ENCODE peak calls at places on chromosomes 12 and 14, in five cellular contexts. T is IMR-90, A is kidney, C is endodermal cell, B is adipocyte. D is an unnamed sample.

GRCh38 chr12:52009081-52009751 is 2.5 kb downstream of the TAMALIN start:
- DNase-seq in T (no peak), A (peak; percentile 47), C (peak; percentile 64), B (no peak), D (no peak)

GRCh38 chr12:98828802-98829600 is 183.9 kb downstream of the APAF1 start:
- DNase-seq in T (no peak), A (no peak), C (no peak), B (peak; percentile 10), D (no peak)

GRCh38 chr14:24816929-24817637 is 183.1 kb upstream of the GZMB start:
- DNase-seq in T (no peak), A (no peak), C (no peak), B (no peak), D (no peak)

GRCh38 chr14:93527076-93527692 is 96.4 kb downstream of the UNC79 start:
- DNase-seq in T (no peak), A (no peak), C (no peak), B (no peak), D (no peak)

GRCh38 chr14:89858084-89858483 is 96.4 kb downstream of the EFCAB11 start:
- DNase-seq in T (no peak), A (no peak), C (no peak), B (no peak), D (no peak)

GRCh38 chr12:69065804-69066203 is 132.8 kb upstream of the CPM start:
- DNase-seq in T (peak; percentile 38), A (no peak), C (no peak), B (no peak), D (no peak)

GRCh38 chr12:124744659-124745467 is 118.8 kb downstream of the SCARB1 start:
- DNase-seq in T (no peak), A (no peak), C (peak; percentile 90), B (peak; percentile 17), D (no peak)

GRCh38 chr12:124928095-124928911 is 13.9 kb upstream of the UBC start:
- DNase-seq in T (peak; percentile 91), A (peak; percentile 96), C (no peak), B (peak; percentile 22), D (no peak)

GRCh38 chr14:99270491-99271287 is 1.3 kb downstream of the BCL11B start:
- DNase-seq in T (no peak), A (peak; percentile 78), C (peak; percentile 86), B (peak; percentile 32), D (no peak)

GRCh38 chr12:14774944-14775651 is 28.2 kb downstream of the WBP11 start:
- DNase-seq in T (peak; percentile 65), A (peak; percentile 84), C (no peak), B (peak; percentile 80), D (no peak)

GRCh38 chr12:123010681-123011080 is 30.2 kb downstream of the ARL6IP4 start:
- DNase-seq in T (no peak), A (no peak), C (no peak), B (no peak), D (no peak)

GRCh38 chr12:113174461-113175384 is 10.6 kb downstream of the DDX54 start:
- DNase-seq in T (peak; percentile 52), A (peak; percentile 82), C (peak; percentile 97), B (peak; percentile 89), D (no peak)

GRCh38 chr12:132555686-132556085 is 54.7 kb downstream of the LRCOL1 start:
- DNase-seq in T (no peak), A (no peak), C (no peak), B (no peak), D (no peak)

GRCh38 chr14:104870368-104871144 is 5.5 kb downstream of the CEP170B start:
- DNase-seq in T (no peak), A (peak; percentile 63), C (peak; percentile 84), B (no peak), D (no peak)

GRCh38 chr12:107760207-107760816 is 625 bp downstream of the PRDM4 start:
- DNase-seq in T (peak; percentile 12), A (peak; percentile 78), C (peak; percentile 82), B (peak; percentile 52), D (no peak)

GRCh38 chr14:89256273-89256672 is 160.8 kb downstream of the FOXN3 start:
- DNase-seq in T (no peak), A (no peak), C (no peak), B (no peak), D (no peak)

GRCh38 chr12:24034160-24034559 is 84.7 kb upstream of the SOX5 start:
- DNase-seq in T (peak; percentile 11), A (no peak), C (no peak), B (no peak), D (no peak)

GRCh38 chr12:100840748-100841147 is 46.2 kb downstream of the ANO4 start:
- DNase-seq in T (no peak), A (no peak), C (no peak), B (no peak), D (no peak)

GRCh38 chr12:39990122-39991101 is 115.5 kb downstream of the SLC2A13 start:
- DNase-seq in T (peak; percentile 32), A (peak; percentile 63), C (peak; percentile 80), B (peak; percentile 81), D (no peak)

GRCh38 chr12:102408487-102409297 is 71.7 kb downstream of the IGF1 start:
- DNase-seq in T (no peak), A (no peak), C (no peak), B (no peak), D (no peak)

DNA sequence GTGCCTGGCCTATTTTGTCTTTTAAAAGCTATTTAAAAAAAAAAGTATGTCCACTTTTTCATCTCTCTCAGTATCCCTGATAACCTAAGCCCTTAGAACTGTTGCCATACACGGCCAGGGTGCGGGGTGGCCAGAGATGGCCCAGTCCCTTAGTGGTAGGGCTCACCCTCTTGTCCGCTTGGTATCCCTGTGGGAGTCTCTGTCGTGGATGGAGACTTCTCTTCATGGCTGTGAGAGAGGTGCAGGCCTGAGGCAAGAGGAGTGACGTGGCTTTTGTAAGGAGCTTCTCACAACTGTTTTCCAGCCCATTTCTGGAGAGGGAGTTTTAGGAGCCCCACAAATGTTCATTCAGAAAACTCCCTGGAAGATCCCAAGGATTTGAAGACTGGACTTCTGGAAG is 26.8 kb downstream of the XRCC3 start:
- DNase-seq in T (no peak), A (no peak), C (no peak), B (no peak), D (no peak)
- H3K9ac ChIP-seq in T (no peak overlapping the region), A (no peak overlapping the region), C (no peak overlapping the region), B (peak overlapping the region; percentile 9), D (no peak overlapping the region)

DNA sequence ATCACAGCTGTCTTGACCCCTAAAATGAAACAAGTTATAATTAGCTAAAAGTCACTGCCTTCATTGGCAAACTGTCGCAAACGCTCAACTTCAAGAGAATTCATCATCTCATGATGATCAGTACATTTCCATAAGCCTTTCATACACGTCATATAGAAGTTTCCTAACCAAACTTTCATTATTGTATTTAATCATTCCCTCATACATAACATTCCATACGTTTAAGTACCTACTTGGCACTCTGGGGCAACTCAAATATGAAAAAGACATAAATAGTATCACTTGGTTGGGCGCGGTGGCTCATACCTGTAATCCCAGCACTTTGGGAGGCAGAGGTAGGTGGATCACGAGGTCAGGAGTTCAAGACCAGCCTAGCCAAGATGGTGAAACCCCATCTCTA is 12.4 kb upstream of the PPP2R5E start:
- DNase-seq in T (no peak), A (no peak), C (no peak), B (no peak), D (no peak)
- H3K9ac ChIP-seq in T (no peak overlapping the region), A (no peak overlapping the region), C (no peak overlapping the region), B (no peak overlapping the region), D (no peak overlapping the region)

GRCh38 chr14:71362282-71362681 is 455.0 kb downstream of the PCNX1 start:
- DNase-seq in T (no peak), A (no peak), C (no peak), B (no peak), D (no peak)

GRCh38 chr14:71361874-71362273 is 454.6 kb downstream of the PCNX1 start:
- DNase-seq in T (no peak), A (no peak), C (no peak), B (no peak), D (no peak)

GRCh38 chr14:71359823-71360222 is 452.6 kb downstream of the PCNX1 start:
- DNase-seq in T (no peak), A (no peak), C (no peak), B (no peak), D (no peak)

GRCh38 chr14:71362920-71363584 is 455.8 kb downstream of the PCNX1 start:
- DNase-seq in T (peak; percentile 73), A (no peak), C (no peak), B (peak; percentile 79), D (no peak)

GRCh38 chr14:71361335-71361734 is 454.1 kb downstream of the PCNX1 start:
- DNase-seq in T (peak; percentile 57), A (no peak), C (no peak), B (peak; percentile 41), D (no peak)
- H3K9ac ChIP-seq in T (no peak overlapping the region), A (no peak overlapping the region), C (no peak overlapping the region), B (no peak overlapping the region), D (no peak overlapping the region)

GRCh38 chr12:93377252-93377542 is 528 bp upstream of the NUDT4 start:
- DNase-seq in T (no peak), A (no peak), C (no peak), B (no peak), D (no peak)

GRCh38 chr12:93379432-93380308 is 1.9 kb downstream of the NUDT4 start:
- DNase-seq in T (peak; percentile 14), A (no peak), C (no peak), B (peak; percentile 49), D (no peak)

GRCh38 chr12:93381183-93381975 is 3.7 kb downstream of the NUDT4 start:
- DNase-seq in T (no peak), A (no peak), C (no peak), B (peak; percentile 45), D (no peak)

GRCh38 chr12:93378373-93379310 is 917 bp downstream of the NUDT4 start:
- DNase-seq in T (peak; percentile 72), A (peak; percentile 82), C (peak; percentile 83), B (peak; percentile 82), D (no peak)

GRCh38 chr12:93380480-93381121 is 2.9 kb downstream of the NUDT4 start:
- DNase-seq in T (peak; percentile 70), A (no peak), C (no peak), B (peak; percentile 63), D (no peak)
- H3K9ac ChIP-seq in T (peak overlapping the region; percentile 99), A (peak overlapping the region; percentile 80), C (peak overlapping the region; percentile 99), B (peak overlapping the region; percentile 96), D (no peak overlapping the region)

GRCh38 chr12:53044052-53044581 is 5.7 kb upstream of the TNS2 start:
- DNase-seq in T (no peak), A (no peak), C (peak; percentile 77), B (no peak), D (no peak)
- H3K9ac ChIP-seq in T (no peak overlapping the region), A (no peak overlapping the region), C (no peak overlapping the region), B (peak overlapping the region; percentile 23), D (peak overlapping the region; percentile 18)